ENCODE peak calls at places on chromosome 11, in seven cellular contexts. One of them, this sample, is unnamed. For H3K4me1, the result is how much of the 10 kb centered on the place peaks cover.

GRCh38 chr11:71120346-71120963 is 131.9 kb downstream of the SHANK2 start:
- DNase-seq in ovary: no peak
- DNase-seq in effector memory CD4-positive, alpha-beta T cell: no peak
- DNase-seq in heart left ventricle: peak
- DNase-seq in uterus: no peak
- DNase-seq in cardiac muscle cell: peak
- DNase-seq in neural progenitor cell: peak
- DNase-seq in this sample: no peak

GRCh38 chr11:62664405-62665074 is 470 bp downstream of the C11orf98 start:
- DNase-seq in effector memory CD4-positive, alpha-beta T cell: peak
- DNase-seq in uterus: peak
- DNase-seq in cardiac muscle cell: peak
- DNase-seq in ovary: no peak
- DNase-seq in neural progenitor cell: no peak
- DNase-seq in heart left ventricle: peak
- DNase-seq in this sample: no peak

GRCh38 chr11:94020777-94021615 is at the start of gene HEPHL1:
- DNase-seq in uterus: no peak
- DNase-seq in heart left ventricle: no peak
- DNase-seq in neural progenitor cell: no peak
- DNase-seq in effector memory CD4-positive, alpha-beta T cell: no peak
- DNase-seq in cardiac muscle cell: no peak
- DNase-seq in ovary: no peak
- DNase-seq in this sample: no peak

GRCh38 chr11:128692750-128693578 is 908 bp upstream of the FLI1 start:
- DNase-seq in neural progenitor cell: peak
- DNase-seq in effector memory CD4-positive, alpha-beta T cell: peak
- DNase-seq in ovary: no peak
- DNase-seq in cardiac muscle cell: no peak
- DNase-seq in heart left ventricle: peak
- DNase-seq in uterus: no peak
- DNase-seq in this sample: no peak

GRCh38 chr11:1310772-1311468 is 1.5 kb upstream of the TOLLIP start:
- DNase-seq in neural progenitor cell: no peak
- DNase-seq in heart left ventricle: no peak
- DNase-seq in ovary: no peak
- DNase-seq in effector memory CD4-positive, alpha-beta T cell: peak
- DNase-seq in uterus: no peak
- DNase-seq in cardiac muscle cell: no peak
- DNase-seq in this sample: peak

GRCh38 chr11:3106736-3107524 is 49.7 kb upstream of the CARS1 start:
- DNase-seq in uterus: peak
- DNase-seq in effector memory CD4-positive, alpha-beta T cell: no peak
- DNase-seq in cardiac muscle cell: no peak
- DNase-seq in heart left ventricle: peak
- DNase-seq in ovary: no peak
- DNase-seq in neural progenitor cell: no peak
- DNase-seq in this sample: peak

GRCh38 chr11:113447621-113448310 is 27.4 kb downstream of the DRD2 start:
- DNase-seq in effector memory CD4-positive, alpha-beta T cell: no peak
- DNase-seq in heart left ventricle: no peak
- DNase-seq in ovary: no peak
- DNase-seq in uterus: no peak
- DNase-seq in cardiac muscle cell: no peak
- DNase-seq in neural progenitor cell: no peak
- DNase-seq in this sample: no peak

GRCh38 chr11:77208535-77208934 is 80.5 kb downstream of the MYO7A start:
- DNase-seq in uterus: no peak
- DNase-seq in ovary: no peak
- DNase-seq in neural progenitor cell: no peak
- DNase-seq in effector memory CD4-positive, alpha-beta T cell: no peak
- DNase-seq in cardiac muscle cell: no peak
- DNase-seq in heart left ventricle: no peak
- DNase-seq in this sample: no peak

GRCh38 chr11:67369801-67370284 is 3.6 kb downstream of the CLCF1 start:
- DNase-seq in cardiac muscle cell: no peak
- DNase-seq in effector memory CD4-positive, alpha-beta T cell: no peak
- DNase-seq in uterus: peak
- DNase-seq in heart left ventricle: no peak
- DNase-seq in neural progenitor cell: no peak
- DNase-seq in ovary: peak
- DNase-seq in this sample: no peak

GRCh38 chr11:28713850-28714249 is 605.7 kb downstream of the METTL15 start:
- DNase-seq in ovary: no peak
- DNase-seq in heart left ventricle: no peak
- DNase-seq in effector memory CD4-positive, alpha-beta T cell: no peak
- DNase-seq in cardiac muscle cell: no peak
- DNase-seq in uterus: no peak
- DNase-seq in neural progenitor cell: no peak
- DNase-seq in this sample: no peak

GRCh38 chr11:75022759-75023396 is 34.1 kb downstream of the NEU3 start:
- DNase-seq in cardiac muscle cell: peak
- DNase-seq in heart left ventricle: peak
- DNase-seq in neural progenitor cell: peak
- DNase-seq in effector memory CD4-positive, alpha-beta T cell: peak
- DNase-seq in ovary: peak
- DNase-seq in uterus: peak
- DNase-seq in this sample: peak

GRCh38 chr11:70463478-70464255 is 65.3 kb downstream of the CTTN start:
- DNase-seq in ovary: no peak
- DNase-seq in uterus: no peak
- DNase-seq in cardiac muscle cell: no peak
- DNase-seq in heart left ventricle: no peak
- DNase-seq in neural progenitor cell: no peak
- DNase-seq in effector memory CD4-positive, alpha-beta T cell: no peak
- DNase-seq in this sample: no peak

GRCh38 chr11:34263462-34264186 is 94.2 kb downstream of the ABTB2 start:
- DNase-seq in effector memory CD4-positive, alpha-beta T cell: no peak
- DNase-seq in ovary: peak
- DNase-seq in cardiac muscle cell: no peak
- DNase-seq in uterus: peak
- DNase-seq in heart left ventricle: peak
- DNase-seq in neural progenitor cell: no peak
- DNase-seq in this sample: no peak
- H3K4me1 ChIP-seq in effector memory CD4-positive, alpha-beta T cell: under half
- H3K4me1 ChIP-seq in ovary: under half
- H3K4me1 ChIP-seq in cardiac muscle cell: under half
- H3K4me1 ChIP-seq in uterus: under half
- H3K4me1 ChIP-seq in heart left ventricle: under half
- H3K4me1 ChIP-seq in neural progenitor cell: under half
- H3K4me1 ChIP-seq in this sample: under half

DNA sequence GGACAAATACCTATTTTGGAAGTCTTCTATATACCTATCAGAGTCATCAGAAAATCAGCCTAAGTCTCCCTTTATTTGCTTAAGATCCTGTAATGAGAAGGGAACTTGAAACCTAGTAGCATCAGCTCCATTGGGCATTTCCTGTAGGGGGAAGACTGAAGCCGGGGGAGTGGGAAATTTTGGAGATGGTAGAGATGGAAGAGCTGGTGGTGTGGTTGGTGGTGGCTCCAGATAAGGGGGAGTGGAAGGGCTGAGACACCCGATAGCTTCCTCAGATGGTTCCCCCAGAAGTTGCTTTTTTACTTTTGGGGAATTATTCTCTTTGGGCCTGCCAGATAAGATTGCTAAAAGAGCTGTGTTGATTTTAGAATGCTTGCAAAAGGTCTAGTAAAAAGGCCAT is 16.4 kb upstream of the EI24 start:
- DNase-seq in cardiac muscle cell: no peak
- DNase-seq in effector memory CD4-positive, alpha-beta T cell: no peak
- DNase-seq in neural progenitor cell: no peak
- DNase-seq in heart left ventricle: no peak
- DNase-seq in ovary: no peak
- DNase-seq in uterus: no peak
- DNase-seq in this sample: no peak
- H3K4me3 ChIP-seq in cardiac muscle cell: no peak
- H3K4me3 ChIP-seq in effector memory CD4-positive, alpha-beta T cell: no peak
- H3K4me3 ChIP-seq in neural progenitor cell: no peak
- H3K4me3 ChIP-seq in heart left ventricle: no peak
- H3K4me3 ChIP-seq in ovary: no peak
- H3K4me3 ChIP-seq in uterus: no peak
- H3K4me3 ChIP-seq in this sample: no peak

GRCh38 chr11:45828996-45829395 is 18.3 kb upstream of the CRY2 start:
- DNase-seq in ovary: no peak
- DNase-seq in effector memory CD4-positive, alpha-beta T cell: no peak
- DNase-seq in uterus: no peak
- DNase-seq in heart left ventricle: no peak
- DNase-seq in neural progenitor cell: no peak
- DNase-seq in cardiac muscle cell: no peak
- DNase-seq in this sample: no peak
- H3K4me1 ChIP-seq in ovary: under half
- H3K4me1 ChIP-seq in effector memory CD4-positive, alpha-beta T cell: under half
- H3K4me1 ChIP-seq in uterus: under half
- H3K4me1 ChIP-seq in heart left ventricle: under half
- H3K4me1 ChIP-seq in neural progenitor cell: under half
- H3K4me1 ChIP-seq in cardiac muscle cell: under half
- H3K4me1 ChIP-seq in this sample: under half

DNA sequence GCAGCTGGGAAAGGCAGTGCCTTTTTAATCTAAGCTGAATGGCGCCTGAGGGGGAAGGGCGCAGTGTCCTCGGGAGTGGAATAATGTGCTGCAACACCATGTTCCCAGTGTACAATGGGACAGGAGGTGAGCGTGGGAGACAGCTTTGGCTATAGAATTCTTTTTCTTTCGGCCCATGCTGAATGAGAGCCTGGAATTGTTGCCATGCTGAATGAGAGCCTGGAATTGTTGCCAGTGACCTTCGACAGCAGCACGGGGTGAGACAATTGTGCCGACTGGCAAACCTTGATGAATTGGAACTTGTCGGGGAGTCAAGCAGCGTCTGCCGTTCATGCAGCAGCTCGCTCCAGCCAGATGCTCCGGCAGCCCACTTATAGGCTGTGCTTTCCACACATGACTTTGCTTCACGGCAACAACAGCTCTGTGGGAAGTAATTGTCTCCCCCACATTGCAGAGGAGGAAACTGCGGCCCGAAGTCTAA is 141.4 kb upstream of the E2F8 start:
- DNase-seq in ovary: no peak
- DNase-seq in cardiac muscle cell: no peak
- DNase-seq in uterus: no peak
- DNase-seq in neural progenitor cell: peak
- DNase-seq in heart left ventricle: no peak
- DNase-seq in effector memory CD4-positive, alpha-beta T cell: no peak
- DNase-seq in this sample: no peak
- H3K4me3 ChIP-seq in ovary: no peak
- H3K4me3 ChIP-seq in cardiac muscle cell: no peak
- H3K4me3 ChIP-seq in uterus: no peak
- H3K4me3 ChIP-seq in neural progenitor cell: no peak
- H3K4me3 ChIP-seq in heart left ventricle: no peak
- H3K4me3 ChIP-seq in effector memory CD4-positive, alpha-beta T cell: no peak
- H3K4me3 ChIP-seq in this sample: no peak

GRCh38 chr11:12806113-12806512 is 131.9 kb downstream of the TEAD1 start:
- DNase-seq in cardiac muscle cell: no peak
- DNase-seq in effector memory CD4-positive, alpha-beta T cell: no peak
- DNase-seq in ovary: no peak
- DNase-seq in uterus: no peak
- DNase-seq in neural progenitor cell: no peak
- DNase-seq in heart left ventricle: no peak
- DNase-seq in this sample: no peak
- H3K4me1 ChIP-seq in cardiac muscle cell: under half
- H3K4me1 ChIP-seq in effector memory CD4-positive, alpha-beta T cell: under half
- H3K4me1 ChIP-seq in ovary: under half
- H3K4me1 ChIP-seq in uterus: under half
- H3K4me1 ChIP-seq in neural progenitor cell: half or more
- H3K4me1 ChIP-seq in heart left ventricle: under half
- H3K4me1 ChIP-seq in this sample: half or more